ENCODE peak calls at places on chromosomes 3 and 15, in ten cellular contexts. One of them, this sample, is unnamed.

GRCh38 chr3:42066516-42067181 is 24.5 kb upstream of the TRAK1 start:
- DNase-seq in body of pancreas: peak
- DNase-seq in LoVo: no peak
- DNase-seq in EL: peak
- DNase-seq in Caki2: no peak
- DNase-seq in Daoy: peak
- DNase-seq in HuH-7.5: no peak
- DNase-seq in HT-29: peak
- DNase-seq in sigmoid colon: no peak
- DNase-seq in activated CD8-positive, alpha-beta memory T cell treated with anti-CD3 and anti-CD28 coated beads for 1 hour: no peak
- DNase-seq in this sample: no peak

GRCh38 chr3:68986496-68987208 is 26.8 kb downstream of the EOGT start:
- DNase-seq in HT-29: no peak
- DNase-seq in HuH-7.5: no peak
- DNase-seq in Caki2: no peak
- DNase-seq in LoVo: no peak
- DNase-seq in sigmoid colon: no peak
- DNase-seq in activated CD8-positive, alpha-beta memory T cell treated with anti-CD3 and anti-CD28 coated beads for 1 hour: no peak
- DNase-seq in body of pancreas: no peak
- DNase-seq in Daoy: no peak
- DNase-seq in EL: no peak
- DNase-seq in this sample: no peak

GRCh38 chr3:3683261-3683660 is 116.0 kb upstream of the LRRN1 start:
- DNase-seq in Caki2: no peak
- DNase-seq in body of pancreas: no peak
- DNase-seq in Daoy: no peak
- DNase-seq in sigmoid colon: no peak
- DNase-seq in HT-29: no peak
- DNase-seq in activated CD8-positive, alpha-beta memory T cell treated with anti-CD3 and anti-CD28 coated beads for 1 hour: no peak
- DNase-seq in HuH-7.5: no peak
- DNase-seq in LoVo: no peak
- DNase-seq in EL: no peak
- DNase-seq in this sample: no peak

GRCh38 chr3:5202267-5202666 is 14.8 kb downstream of the EDEM1 start:
- DNase-seq in HuH-7.5: no peak
- DNase-seq in body of pancreas: no peak
- DNase-seq in HT-29: no peak
- DNase-seq in activated CD8-positive, alpha-beta memory T cell treated with anti-CD3 and anti-CD28 coated beads for 1 hour: no peak
- DNase-seq in EL: no peak
- DNase-seq in Caki2: no peak
- DNase-seq in Daoy: no peak
- DNase-seq in LoVo: no peak
- DNase-seq in sigmoid colon: no peak
- DNase-seq in this sample: no peak

GRCh38 chr15:55789066-55789660 is 46.2 kb upstream of the PRTG start:
- DNase-seq in HuH-7.5: peak
- DNase-seq in LoVo: no peak
- DNase-seq in Caki2: no peak
- DNase-seq in EL: peak
- DNase-seq in body of pancreas: no peak
- DNase-seq in Daoy: no peak
- DNase-seq in activated CD8-positive, alpha-beta memory T cell treated with anti-CD3 and anti-CD28 coated beads for 1 hour: peak
- DNase-seq in sigmoid colon: no peak
- DNase-seq in HT-29: peak
- DNase-seq in this sample: no peak

GRCh38 chr15:43270676-43271306 is 4.1 kb upstream of the TGM5 start:
- DNase-seq in Daoy: no peak
- DNase-seq in EL: no peak
- DNase-seq in body of pancreas: no peak
- DNase-seq in sigmoid colon: no peak
- DNase-seq in activated CD8-positive, alpha-beta memory T cell treated with anti-CD3 and anti-CD28 coated beads for 1 hour: no peak
- DNase-seq in LoVo: no peak
- DNase-seq in HT-29: no peak
- DNase-seq in Caki2: no peak
- DNase-seq in HuH-7.5: no peak
- DNase-seq in this sample: no peak

GRCh38 chr15:20358066-20358780 is 183.4 kb downstream of the GOLGA6L6 start:
- DNase-seq in LoVo: no peak
- DNase-seq in body of pancreas: peak
- DNase-seq in HuH-7.5: no peak
- DNase-seq in Caki2: no peak
- DNase-seq in HT-29: no peak
- DNase-seq in EL: no peak
- DNase-seq in activated CD8-positive, alpha-beta memory T cell treated with anti-CD3 and anti-CD28 coated beads for 1 hour: no peak
- DNase-seq in Daoy: peak
- DNase-seq in sigmoid colon: peak
- DNase-seq in this sample: no peak

GRCh38 chr3:148943531-148944200 is 47.7 kb upstream of the GYG1 start:
- DNase-seq in EL: peak
- DNase-seq in Daoy: peak
- DNase-seq in Caki2: peak
- DNase-seq in body of pancreas: no peak
- DNase-seq in activated CD8-positive, alpha-beta memory T cell treated with anti-CD3 and anti-CD28 coated beads for 1 hour: no peak
- DNase-seq in HuH-7.5: peak
- DNase-seq in LoVo: peak
- DNase-seq in sigmoid colon: no peak
- DNase-seq in HT-29: peak
- DNase-seq in this sample: peak

GRCh38 chr15:51075364-51075763 is 19.3 kb downstream of the TNFAIP8L3 start:
- DNase-seq in LoVo: no peak
- DNase-seq in Caki2: no peak
- DNase-seq in body of pancreas: no peak
- DNase-seq in HuH-7.5: no peak
- DNase-seq in sigmoid colon: peak
- DNase-seq in EL: no peak
- DNase-seq in Daoy: no peak
- DNase-seq in activated CD8-positive, alpha-beta memory T cell treated with anti-CD3 and anti-CD28 coated beads for 1 hour: no peak
- DNase-seq in HT-29: no peak
- DNase-seq in this sample: no peak

GRCh38 chr3:184523825-184524615 is 37.6 kb upstream of the EPHB3 start:
- DNase-seq in HT-29: peak
- DNase-seq in sigmoid colon: no peak
- DNase-seq in body of pancreas: no peak
- DNase-seq in HuH-7.5: no peak
- DNase-seq in EL: peak
- DNase-seq in Daoy: peak
- DNase-seq in LoVo: peak
- DNase-seq in activated CD8-positive, alpha-beta memory T cell treated with anti-CD3 and anti-CD28 coated beads for 1 hour: no peak
- DNase-seq in Caki2: peak
- DNase-seq in this sample: no peak

GRCh38 chr3:11913316-11913715 is 66.6 kb upstream of the TAMM41 start:
- DNase-seq in HuH-7.5: no peak
- DNase-seq in activated CD8-positive, alpha-beta memory T cell treated with anti-CD3 and anti-CD28 coated beads for 1 hour: no peak
- DNase-seq in LoVo: no peak
- DNase-seq in Caki2: no peak
- DNase-seq in Daoy: no peak
- DNase-seq in HT-29: no peak
- DNase-seq in EL: no peak
- DNase-seq in body of pancreas: no peak
- DNase-seq in sigmoid colon: no peak
- DNase-seq in this sample: no peak

GRCh38 chr3:123602325-123602724 is 17.5 kb upstream of the HACD2 start:
- DNase-seq in body of pancreas: peak
- DNase-seq in HT-29: peak
- DNase-seq in sigmoid colon: no peak
- DNase-seq in HuH-7.5: no peak
- DNase-seq in Caki2: peak
- DNase-seq in EL: peak
- DNase-seq in Daoy: peak
- DNase-seq in activated CD8-positive, alpha-beta memory T cell treated with anti-CD3 and anti-CD28 coated beads for 1 hour: no peak
- DNase-seq in LoVo: peak
- DNase-seq in this sample: peak

GRCh38 chr15:77966540-77967290 is 110.8 kb downstream of the TBC1D2B start:
- DNase-seq in EL: peak
- DNase-seq in HuH-7.5: peak
- DNase-seq in LoVo: peak
- DNase-seq in body of pancreas: no peak
- DNase-seq in activated CD8-positive, alpha-beta memory T cell treated with anti-CD3 and anti-CD28 coated beads for 1 hour: peak
- DNase-seq in Daoy: peak
- DNase-seq in sigmoid colon: peak
- DNase-seq in Caki2: no peak
- DNase-seq in HT-29: peak
- DNase-seq in this sample: no peak

GRCh38 chr15:38145671-38146111 is 106.9 kb upstream of the SPRED1 start:
- DNase-seq in HT-29: no peak
- DNase-seq in LoVo: no peak
- DNase-seq in body of pancreas: no peak
- DNase-seq in activated CD8-positive, alpha-beta memory T cell treated with anti-CD3 and anti-CD28 coated beads for 1 hour: no peak
- DNase-seq in Caki2: no peak
- DNase-seq in sigmoid colon: no peak
- DNase-seq in Daoy: peak
- DNase-seq in EL: no peak
- DNase-seq in HuH-7.5: no peak
- DNase-seq in this sample: no peak

GRCh38 chr3:194293546-194294198 is 57.5 kb downstream of the CPN2 start:
- DNase-seq in LoVo: no peak
- DNase-seq in sigmoid colon: peak
- DNase-seq in body of pancreas: peak
- DNase-seq in Daoy: no peak
- DNase-seq in HuH-7.5: no peak
- DNase-seq in EL: no peak
- DNase-seq in HT-29: no peak
- DNase-seq in Caki2: no peak
- DNase-seq in activated CD8-positive, alpha-beta memory T cell treated with anti-CD3 and anti-CD28 coated beads for 1 hour: no peak
- DNase-seq in this sample: no peak

GRCh38 chr3:66029443-66029842 is 9.3 kb downstream of the MAGI1 start:
- DNase-seq in sigmoid colon: no peak
- DNase-seq in HT-29: no peak
- DNase-seq in body of pancreas: no peak
- DNase-seq in Caki2: no peak
- DNase-seq in HuH-7.5: no peak
- DNase-seq in Daoy: no peak
- DNase-seq in LoVo: no peak
- DNase-seq in EL: peak
- DNase-seq in activated CD8-positive, alpha-beta memory T cell treated with anti-CD3 and anti-CD28 coated beads for 1 hour: no peak
- DNase-seq in this sample: no peak

GRCh38 chr15:68150186-68150585 is 54.9 kb downstream of the CALML4 start:
- DNase-seq in Caki2: no peak
- DNase-seq in body of pancreas: no peak
- DNase-seq in EL: no peak
- DNase-seq in HuH-7.5: no peak
- DNase-seq in LoVo: no peak
- DNase-seq in Daoy: no peak
- DNase-seq in sigmoid colon: no peak
- DNase-seq in HT-29: no peak
- DNase-seq in activated CD8-positive, alpha-beta memory T cell treated with anti-CD3 and anti-CD28 coated beads for 1 hour: no peak
- DNase-seq in this sample: no peak

GRCh38 chr3:158794206-158794605 is 7.6 kb upstream of the MFSD1 start:
- DNase-seq in EL: no peak
- DNase-seq in sigmoid colon: no peak
- DNase-seq in HuH-7.5: no peak
- DNase-seq in Daoy: no peak
- DNase-seq in LoVo: no peak
- DNase-seq in body of pancreas: no peak
- DNase-seq in Caki2: no peak
- DNase-seq in HT-29: no peak
- DNase-seq in activated CD8-positive, alpha-beta memory T cell treated with anti-CD3 and anti-CD28 coated beads for 1 hour: no peak
- DNase-seq in this sample: no peak

GRCh38 chr15:74320358-74321247 is 46.8 kb downstream of the CYP11A1 start:
- DNase-seq in sigmoid colon: no peak
- DNase-seq in Caki2: no peak
- DNase-seq in body of pancreas: peak
- DNase-seq in LoVo: peak
- DNase-seq in EL: peak
- DNase-seq in activated CD8-positive, alpha-beta memory T cell treated with anti-CD3 and anti-CD28 coated beads for 1 hour: no peak
- DNase-seq in HT-29: peak
- DNase-seq in HuH-7.5: peak
- DNase-seq in Daoy: peak
- DNase-seq in this sample: no peak

GRCh38 chr3:126570103-126570541 is 11.4 kb upstream of the C3orf22 start:
- DNase-seq in EL: no peak
- DNase-seq in HuH-7.5: no peak
- DNase-seq in activated CD8-positive, alpha-beta memory T cell treated with anti-CD3 and anti-CD28 coated beads for 1 hour: no peak
- DNase-seq in Caki2: no peak
- DNase-seq in HT-29: no peak
- DNase-seq in Daoy: no peak
- DNase-seq in LoVo: no peak
- DNase-seq in body of pancreas: no peak
- DNase-seq in sigmoid colon: no peak
- DNase-seq in this sample: no peak

GRCh38 chr3:53818221-53819162 is 27.7 kb downstream of the CHDH start:
- DNase-seq in activated CD8-positive, alpha-beta memory T cell treated with anti-CD3 and anti-CD28 coated beads for 1 hour: no peak
- DNase-seq in HT-29: no peak
- DNase-seq in EL: no peak
- DNase-seq in sigmoid colon: peak
- DNase-seq in Daoy: no peak
- DNase-seq in body of pancreas: no peak
- DNase-seq in HuH-7.5: no peak
- DNase-seq in LoVo: no peak
- DNase-seq in Caki2: no peak
- DNase-seq in this sample: no peak

GRCh38 chr3:11431319-11431718 is 159.1 kb downstream of the ATG7 start:
- DNase-seq in body of pancreas: no peak
- DNase-seq in HT-29: no peak
- DNase-seq in sigmoid colon: no peak
- DNase-seq in EL: no peak
- DNase-seq in HuH-7.5: no peak
- DNase-seq in activated CD8-positive, alpha-beta memory T cell treated with anti-CD3 and anti-CD28 coated beads for 1 hour: no peak
- DNase-seq in Caki2: no peak
- DNase-seq in LoVo: no peak
- DNase-seq in Daoy: no peak
- DNase-seq in this sample: no peak

GRCh38 chr15:55526559-55527036 is 18.6 kb upstream of the DNAAF4 start:
- DNase-seq in activated CD8-positive, alpha-beta memory T cell treated with anti-CD3 and anti-CD28 coated beads for 1 hour: no peak
- DNase-seq in body of pancreas: peak
- DNase-seq in LoVo: peak
- DNase-seq in Daoy: peak
- DNase-seq in HuH-7.5: peak
- DNase-seq in EL: peak
- DNase-seq in sigmoid colon: no peak
- DNase-seq in Caki2: peak
- DNase-seq in HT-29: peak
- DNase-seq in this sample: no peak

GRCh38 chr3:187740446-187741399 is 4.5 kb downstream of the BCL6 start:
- DNase-seq in HuH-7.5: peak
- DNase-seq in HT-29: peak
- DNase-seq in activated CD8-positive, alpha-beta memory T cell treated with anti-CD3 and anti-CD28 coated beads for 1 hour: peak
- DNase-seq in sigmoid colon: peak
- DNase-seq in body of pancreas: peak
- DNase-seq in Daoy: peak
- DNase-seq in LoVo: peak
- DNase-seq in Caki2: peak
- DNase-seq in EL: peak
- DNase-seq in this sample: no peak

GRCh38 chr15:70091649-70092461 is 5.9 kb downstream of the TLE3 start:
- DNase-seq in EL: no peak
- DNase-seq in Daoy: peak
- DNase-seq in HuH-7.5: no peak
- DNase-seq in HT-29: peak
- DNase-seq in Caki2: peak
- DNase-seq in LoVo: peak
- DNase-seq in sigmoid colon: no peak
- DNase-seq in body of pancreas: no peak
- DNase-seq in activated CD8-positive, alpha-beta memory T cell treated with anti-CD3 and anti-CD28 coated beads for 1 hour: no peak
- DNase-seq in this sample: no peak

GRCh38 chr3:54225841-54226528 is 103.6 kb downstream of the CACNA2D3 start:
- DNase-seq in sigmoid colon: no peak
- DNase-seq in body of pancreas: no peak
- DNase-seq in Daoy: no peak
- DNase-seq in activated CD8-positive, alpha-beta memory T cell treated with anti-CD3 and anti-CD28 coated beads for 1 hour: no peak
- DNase-seq in EL: no peak
- DNase-seq in HT-29: no peak
- DNase-seq in HuH-7.5: no peak
- DNase-seq in LoVo: no peak
- DNase-seq in Caki2: no peak
- DNase-seq in this sample: no peak

GRCh38 chr15:80404057-80404718 is at the start of gene ARNT2:
- DNase-seq in sigmoid colon: no peak
- DNase-seq in body of pancreas: peak
- DNase-seq in EL: peak
- DNase-seq in activated CD8-positive, alpha-beta memory T cell treated with anti-CD3 and anti-CD28 coated beads for 1 hour: no peak
- DNase-seq in LoVo: peak
- DNase-seq in HuH-7.5: peak
- DNase-seq in Daoy: peak
- DNase-seq in Caki2: peak
- DNase-seq in HT-29: no peak
- DNase-seq in this sample: no peak

GRCh38 chr3:129613205-129613740 is 6.8 kb upstream of the PLXND1 start:
- DNase-seq in HuH-7.5: no peak
- DNase-seq in Daoy: no peak
- DNase-seq in LoVo: no peak
- DNase-seq in sigmoid colon: no peak
- DNase-seq in Caki2: no peak
- DNase-seq in body of pancreas: no peak
- DNase-seq in activated CD8-positive, alpha-beta memory T cell treated with anti-CD3 and anti-CD28 coated beads for 1 hour: no peak
- DNase-seq in HT-29: no peak
- DNase-seq in EL: no peak
- DNase-seq in this sample: no peak

This sample was measured in AG04449.